ENCODE peak calls at places on chromosomes 7 and 10, in ten cellular contexts. O is K562, Z is GM10248, K is fibroblast of lung, F is WERI-Rb-1, J is AG10803, D is foreskin fibroblast, R is choroid plexus epithelial cell, Y is breast epithelium, M is GM20000. S is an unnamed sample.

GRCh38 chr7:33327427-33327826 is 198.1 kb downstream of the BBS9 start:
- DNase-seq in O (no peak), Z (no peak), K (no peak), F (no peak), J (no peak), D (no peak), R (no peak), Y (no peak), M (no peak), S (no peak)

GRCh38 chr7:38027884-38028455 is 107.5 kb downstream of the EPDR1 start:
- DNase-seq in O (no peak), Z (no peak), K (no peak), F (no peak), J (peak), D (no peak), R (no peak), Y (no peak), M (no peak), S (no peak)

GRCh38 chr7:50068026-50068425 is 25.0 kb downstream of the ZPBP start:
- DNase-seq in O (peak), Z (no peak), K (no peak), F (no peak), J (peak), D (no peak), R (no peak), Y (no peak), M (no peak), S (no peak)

GRCh38 chr7:106050002-106050742 is 61.9 kb downstream of the SYPL1 start:
- DNase-seq in O (peak), Z (no peak), K (peak), F (peak), J (peak), D (peak), R (peak), Y (no peak), M (no peak), S (no peak)

GRCh38 chr10:128087884-128088695 is 38.1 kb downstream of the MKI67 start:
- DNase-seq in O (peak), Z (no peak), K (no peak), F (peak), J (no peak), D (no peak), R (no peak), Y (no peak), M (no peak), S (no peak)

GRCh38 chr10:94006591-94007550 is 13.1 kb downstream of the PLCE1 start:
- DNase-seq in O (no peak), Z (no peak), K (peak), F (no peak), J (peak), D (no peak), R (peak), Y (no peak), M (no peak), S (no peak)

GRCh38 chr10:31708513-31708912 is 220.1 kb downstream of the ARHGAP12 start:
- DNase-seq in O (no peak), Z (no peak), K (no peak), F (peak), J (no peak), D (no peak), R (peak), Y (no peak), M (no peak), S (no peak)

GRCh38 chr7:7221602-7222038 is 39.3 kb downstream of the C1GALT1 start:
- DNase-seq in O (peak), Z (no peak), K (peak), F (no peak), J (peak), D (peak), R (peak), Y (no peak), M (no peak), S (no peak)

GRCh38 chr10:69728335-69728861 is 73.3 kb upstream of the COL13A1 start:
- DNase-seq in O (no peak), Z (no peak), K (peak), F (no peak), J (peak), D (peak), R (peak), Y (no peak), M (no peak), S (no peak)

GRCh38 chr7:158818325-158819213 is 10.7 kb downstream of the ESYT2 start:
- DNase-seq in O (peak), Z (peak), K (peak), F (peak), J (peak), D (peak), R (peak), Y (peak), M (peak), S (peak)

GRCh38 chr7:142776206-142776844 is 5.6 kb downstream of the PRSS2 start:
- DNase-seq in O (no peak), Z (no peak), K (peak), F (peak), J (peak), D (peak), R (peak), Y (no peak), M (no peak), S (no peak)

GRCh38 chr10:97046426-97047072 is 139.2 kb downstream of the SLIT1 start:
- DNase-seq in O (no peak), Z (no peak), K (no peak), F (no peak), J (no peak), D (no peak), R (no peak), Y (no peak), M (no peak), S (no peak)

GRCh38 chr10:74380780-74381179 is 229.8 kb downstream of the ADK start:
- DNase-seq in O (no peak), Z (no peak), K (no peak), F (no peak), J (no peak), D (no peak), R (no peak), Y (no peak), M (no peak), S (no peak)

GRCh38 chr7:29883462-29884398 is 77.4 kb downstream of the WIPF3 start:
- DNase-seq in O (no peak), Z (no peak), K (no peak), F (peak), J (no peak), D (no peak), R (no peak), Y (peak), M (no peak), S (peak)

GRCh38 chr7:29885626-29886025 is 79.3 kb downstream of the WIPF3 start:
- DNase-seq in O (no peak), Z (no peak), K (no peak), F (no peak), J (no peak), D (no peak), R (no peak), Y (no peak), M (no peak), S (no peak)

GRCh38 chr7:29886827-29887226 is 80.5 kb downstream of the WIPF3 start:
- DNase-seq in O (no peak), Z (no peak), K (no peak), F (no peak), J (no peak), D (no peak), R (no peak), Y (no peak), M (no peak), S (no peak)

GRCh38 chr7:29882481-29882880 is 76.2 kb downstream of the WIPF3 start:
- DNase-seq in O (no peak), Z (no peak), K (no peak), F (no peak), J (no peak), D (no peak), R (no peak), Y (no peak), M (no peak), S (no peak)

DNA sequence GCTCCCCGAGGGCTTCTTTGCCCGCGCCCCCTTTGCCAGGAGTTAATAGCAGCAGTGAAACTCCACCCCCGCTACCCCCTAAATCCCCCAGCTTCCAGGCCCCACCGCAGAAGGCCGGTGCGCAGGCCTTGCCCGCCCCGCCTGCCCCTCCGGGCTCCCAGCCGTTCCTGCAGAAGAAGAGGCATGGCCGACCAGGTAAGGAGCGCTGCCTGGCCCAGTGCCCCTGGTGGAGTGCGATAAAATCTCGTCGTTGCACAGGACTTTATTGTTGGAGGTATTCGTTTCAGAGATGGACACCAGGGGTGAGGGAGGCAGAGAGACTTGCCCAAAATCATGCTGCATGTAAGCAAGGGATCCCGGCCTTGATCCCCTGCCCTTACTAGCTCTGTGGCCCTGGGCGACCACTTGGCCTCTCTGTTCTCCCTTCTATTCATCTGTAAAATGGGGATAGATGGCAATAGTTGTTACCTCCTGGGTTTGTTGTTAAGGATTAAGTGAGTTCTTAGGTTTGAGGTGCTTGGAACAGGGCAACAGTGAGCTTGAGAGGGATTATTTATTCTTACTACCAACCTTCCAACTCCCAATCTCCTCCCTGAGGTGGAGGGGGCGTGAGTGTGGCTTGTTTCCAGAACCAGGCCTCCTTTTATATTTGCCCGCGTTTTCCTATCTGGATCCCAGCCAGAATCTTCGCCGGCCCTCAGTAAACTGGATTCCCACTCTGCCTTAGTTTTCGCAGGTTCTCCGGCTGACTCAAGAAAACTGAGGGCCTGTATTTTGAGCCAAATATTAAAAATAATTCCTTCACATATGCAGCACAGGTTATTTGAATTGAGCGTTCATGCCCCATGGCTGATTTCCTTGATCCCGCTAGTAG is 78.3 kb downstream of the WIPF3 start:
- DNase-seq in O (no peak), Z (no peak), K (no peak), F (peak), J (no peak), D (no peak), R (no peak), Y (peak), M (no peak), S (peak)
- TF ChIP-seq CTCF in O (no peak), Z (no peak), K (no peak), F (peak), J (no peak), D (no peak), R (no peak), Y (peak), M (no peak), S (no peak)

DNA sequence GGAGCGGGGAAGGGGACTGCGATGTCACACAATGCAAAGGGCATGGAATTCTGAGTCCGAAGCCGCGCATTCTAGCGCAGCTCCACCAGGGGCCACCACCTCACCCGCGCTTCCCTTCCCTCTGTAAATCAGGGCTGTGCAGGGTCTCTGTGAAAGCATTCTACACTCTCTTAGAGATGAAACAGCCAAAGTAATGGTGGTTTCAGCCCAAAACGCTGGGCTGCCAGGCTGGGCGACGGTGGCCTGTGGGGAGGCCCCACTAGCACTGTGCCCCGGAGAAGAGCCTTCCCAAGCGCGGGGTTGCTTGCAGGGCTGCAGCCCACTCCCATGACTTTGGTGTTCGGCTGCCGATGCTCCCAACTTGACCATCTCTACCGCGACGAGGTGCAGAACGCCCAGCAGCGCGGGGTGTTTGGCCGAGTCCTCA is 11.4 kb downstream of the ATG9B start:
- DNase-seq in O (peak), Z (no peak), K (peak), F (peak), J (peak), D (no peak), R (peak), Y (no peak), M (peak), S (peak)
- TF ChIP-seq CTCF in O (peak), Z (no peak), K (peak), F (peak), J (peak), D (peak), R (peak), Y (no peak), M (peak), S (peak)

DNA sequence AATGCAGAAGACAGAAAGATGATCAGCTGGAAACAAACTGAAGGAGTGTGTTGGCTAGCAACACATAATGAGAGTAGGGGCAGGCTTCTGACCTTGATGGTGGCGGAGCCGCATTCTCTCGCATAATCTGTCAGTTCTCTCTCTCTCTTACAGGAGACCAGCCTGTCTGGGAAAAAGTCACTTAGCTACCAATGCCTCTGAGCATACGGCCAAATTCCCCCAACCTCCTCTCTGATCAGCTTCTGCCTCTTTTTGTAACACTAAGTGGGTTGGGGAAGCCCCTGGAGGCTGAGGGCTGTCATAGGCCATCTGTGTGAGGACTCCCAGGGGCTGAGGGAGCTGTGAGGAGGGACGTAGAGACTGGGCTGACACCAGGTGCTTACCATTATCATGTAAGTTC is 104.6 kb downstream of the HIPK2 start:
- DNase-seq in O (no peak), Z (peak), K (no peak), F (no peak), J (no peak), D (no peak), R (peak), Y (no peak), M (peak), S (no peak)
- TF ChIP-seq CTCF in O (no peak), Z (no peak), K (no peak), F (no peak), J (no peak), D (no peak), R (no peak), Y (no peak), M (no peak), S (no peak)

DNA sequence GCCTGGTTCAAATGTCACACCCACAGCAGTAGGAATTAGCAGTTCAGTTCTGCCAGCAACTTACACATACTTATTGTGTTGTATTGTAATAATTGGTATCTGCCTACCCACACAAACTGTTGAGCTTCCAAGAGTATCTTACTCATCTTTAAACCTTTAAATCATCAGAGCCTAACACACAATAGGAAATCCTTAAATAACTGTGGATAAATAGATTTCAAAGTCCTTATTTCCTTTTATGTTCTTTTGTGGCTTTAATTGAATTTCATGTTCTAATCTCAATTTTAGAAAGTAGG is 3.9 kb downstream of the CASD1 start:
- DNase-seq in O (no peak), Z (no peak), K (no peak), F (no peak), J (peak), D (no peak), R (peak), Y (no peak), M (no peak), S (no peak)
- TF ChIP-seq CTCF in O (no peak), Z (no peak), K (no peak), F (no peak), J (no peak), D (no peak), R (no peak), Y (no peak), M (no peak), S (no peak)

GRCh38 chr10:34734918-34735317 is 80.2 kb downstream of the PARD3 start:
- DNase-seq in O (no peak), Z (no peak), K (no peak), F (no peak), J (no peak), D (no peak), R (no peak), Y (no peak), M (no peak), S (no peak)

GRCh38 chr10:34731885-34732701 is 83.0 kb downstream of the PARD3 start:
- DNase-seq in O (no peak), Z (no peak), K (peak), F (no peak), J (peak), D (peak), R (peak), Y (no peak), M (no peak), S (no peak)

GRCh38 chr10:34730726-34731125 is 84.4 kb downstream of the PARD3 start:
- DNase-seq in O (no peak), Z (no peak), K (no peak), F (no peak), J (no peak), D (no peak), R (peak), Y (no peak), M (no peak), S (no peak)

GRCh38 chr10:34731213-34731612 is 83.9 kb downstream of the PARD3 start:
- DNase-seq in O (no peak), Z (no peak), K (no peak), F (no peak), J (no peak), D (no peak), R (no peak), Y (no peak), M (no peak), S (no peak)

GRCh38 chr10:34732926-34733325 is 82.2 kb downstream of the PARD3 start:
- DNase-seq in O (peak), Z (no peak), K (no peak), F (no peak), J (peak), D (peak), R (no peak), Y (no peak), M (no peak), S (no peak)
- TF ChIP-seq CTCF in O (peak), Z (peak), K (no peak), F (peak), J (peak), D (no peak), R (peak), Y (no peak), M (no peak), S (peak)

GRCh38 chr10:3785251-3785848 is 341 bp upstream of the KLF6 start:
- DNase-seq in O (peak), Z (peak), K (peak), F (peak), J (peak), D (peak), R (peak), Y (peak), M (peak), S (peak)

GRCh38 chr10:3786295-3786981 is 1.4 kb upstream of the KLF6 start:
- DNase-seq in O (peak), Z (no peak), K (peak), F (peak), J (peak), D (no peak), R (peak), Y (no peak), M (no peak), S (peak)

GRCh38 chr10:3784510-3785250 is at the start of gene KLF6:
- DNase-seq in O (no peak), Z (no peak), K (peak), F (no peak), J (peak), D (no peak), R (peak), Y (no peak), M (peak), S (no peak)

GRCh38 chr10:3787001-3787400 is 2.0 kb upstream of the KLF6 start:
- DNase-seq in O (no peak), Z (no peak), K (no peak), F (no peak), J (no peak), D (no peak), R (no peak), Y (no peak), M (no peak), S (no peak)

DNA sequence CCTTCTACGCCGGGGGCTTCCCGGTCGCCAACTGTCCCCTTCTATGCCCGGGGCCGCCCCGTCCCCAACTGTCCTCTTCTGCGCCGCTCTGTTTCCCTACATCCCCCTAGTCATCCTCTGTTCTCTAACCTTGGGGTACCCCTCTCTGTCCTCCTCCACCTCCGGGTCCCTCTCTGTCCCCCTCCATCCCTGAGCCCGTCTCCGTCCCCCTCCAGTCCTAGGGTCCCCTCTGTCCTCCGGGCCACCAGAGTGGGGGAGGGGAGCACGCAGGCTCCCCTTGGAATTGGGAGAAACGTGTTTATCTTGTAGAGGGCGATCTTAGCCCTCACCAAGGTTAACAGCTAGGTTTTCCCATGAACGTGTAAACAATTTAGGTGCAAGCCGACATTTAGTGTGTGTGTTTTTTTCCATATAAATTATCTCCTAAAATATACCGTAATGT is 861 bp upstream of the KLF6 start:
- DNase-seq in O (peak), Z (peak), K (peak), F (no peak), J (peak), D (no peak), R (peak), Y (no peak), M (no peak), S (peak)
- TF ChIP-seq CTCF in O (no peak), Z (no peak), K (no peak), F (no peak), J (peak), D (no peak), R (no peak), Y (no peak), M (no peak), S (no peak)

GRCh38 chr7:124101173-124101768 is 68.4 kb upstream of the TMEM229A start:
- DNase-seq in O (peak), Z (no peak), K (peak), F (no peak), J (no peak), D (no peak), R (peak), Y (no peak), M (peak), S (no peak)
- TF ChIP-seq CTCF in O (peak), Z (peak), K (peak), F (peak), J (no peak), D (peak), R (peak), Y (no peak), M (no peak), S (peak)

GRCh38 chr7:149489391-149490024 is 8.1 kb downstream of the ZNF746 start:
- DNase-seq in O (no peak), Z (no peak), K (no peak), F (peak), J (no peak), D (no peak), R (no peak), Y (no peak), M (no peak), S (no peak)
- TF ChIP-seq CTCF in O (no peak), Z (peak), K (no peak), F (peak), J (no peak), D (peak), R (peak), Y (no peak), M (no peak), S (no peak)

S was measured in nephron progenitor cell.